ENCODE peak calls at places on chromosomes 6 and 20, in five cellular contexts. G is NCI-H2081, Z is HEK293T, R is IMR-90, V is occipital lobe. O is an unnamed sample.

GRCh38 chr20:61531553-61532345 is 279.7 kb downstream of the CDH4 start:
- DNase-seq in G (no peak), Z (no peak), R (peak), V (peak), O (no peak)

GRCh38 chr20:58102252-58102651 is 126.2 kb downstream of the ANKRD60 start:
- DNase-seq in Z (no peak), R (no peak), V (no peak), G (no peak), O (no peak)

GRCh38 chr6:134692008-134692407 is 257.9 kb downstream of the ALDH8A1 start:
- DNase-seq in R (no peak), G (no peak), V (no peak), Z (no peak), O (no peak)

GRCh38 chr20:12394786-12395185 is 477.1 kb downstream of the BTBD3 start:
- DNase-seq in R (no peak), Z (no peak), V (no peak), G (no peak), O (no peak)

GRCh38 chr20:24735263-24735662 is 213.8 kb upstream of the CST7 start:
- DNase-seq in Z (no peak), V (no peak), R (no peak), G (no peak), O (no peak)

GRCh38 chr6:87396595-87397392 is 11.0 kb upstream of the CFAP206 start:
- DNase-seq in V (no peak), G (no peak), R (no peak), Z (no peak), O (no peak)

GRCh38 chr6:136921521-136921935 is 573 bp upstream of the SLC35D3 start:
- DNase-seq in Z (peak), V (no peak), G (peak), R (no peak), O (no peak)

GRCh38 chr6:15322781-15323536 is 77.1 kb downstream of the JARID2 start:
- DNase-seq in Z (no peak), R (peak), V (no peak), G (no peak), O (no peak)

GRCh38 chr6:31575335-31575901 is at the start of gene TNF:
- DNase-seq in V (no peak), G (no peak), R (no peak), Z (no peak), O (no peak)

GRCh38 chr6:25987845-25988244 is 25.2 kb downstream of the TRIM38 start:
- DNase-seq in Z (no peak), G (no peak), R (no peak), V (no peak), O (no peak)

GRCh38 chr6:130997061-130997753 is 65.8 kb downstream of the EPB41L2 start:
- DNase-seq in V (no peak), R (peak), Z (no peak), G (no peak), O (no peak)

GRCh38 chr6:13307508-13307995 is 20.8 kb downstream of the TBC1D7 start:
- DNase-seq in R (peak), V (no peak), Z (no peak), G (no peak), O (no peak)

GRCh38 chr20:53939554-53940355 is 130.6 kb downstream of the BCAS1 start:
- DNase-seq in V (peak), G (peak), R (peak), Z (peak), O (peak)

GRCh38 chr6:166313255-166314070 is 5.3 kb upstream of the PRR18 start:
- DNase-seq in Z (peak), V (peak), R (peak), G (no peak), O (no peak)

GRCh38 chr6:54847799-54848597 is 1.4 kb downstream of the FAM83B start:
- DNase-seq in V (no peak), R (peak), Z (no peak), G (no peak), O (no peak)

GRCh38 chr20:48734104-48734749 is 93.6 kb downstream of the PREX1 start:
- DNase-seq in R (no peak), V (no peak), G (no peak), Z (no peak), O (no peak)

GRCh38 chr20:63530788-63531160 is 6.4 kb downstream of the PTK6 start:
- DNase-seq in Z (no peak), G (no peak), V (no peak), R (no peak), O (no peak)

GRCh38 chr20:24956001-24956761 is 7.1 kb downstream of the CST7 start:
- DNase-seq in Z (no peak), G (no peak), R (no peak), V (no peak), O (no peak)

GRCh38 chr6:72649032-72649984 is 27.4 kb downstream of the KCNQ5 start:
- DNase-seq in G (no peak), R (peak), Z (no peak), V (no peak), O (no peak)

GRCh38 chr6:52503344-52503747 is 73.5 kb downstream of the TRAM2 start:
- DNase-seq in V (no peak), R (no peak), G (no peak), Z (no peak), O (no peak)

GRCh38 chr6:106519460-106520394 is 109.6 kb downstream of the RTN4IP1 start:
- DNase-seq in V (no peak), G (no peak), R (peak), Z (no peak), O (peak)

GRCh38 chr6:28769626-28770402 is 154.0 kb downstream of the TRIM27 start:
- DNase-seq in R (peak), Z (no peak), V (no peak), G (no peak), O (no peak)

GRCh38 chr6:37083243-37084138 is 78.0 kb downstream of the FGD2 start:
- DNase-seq in Z (no peak), V (no peak), G (no peak), R (peak), O (peak)

GRCh38 chr6:90083891-90084290 is 189.6 kb downstream of the GJA10 start:
- DNase-seq in V (no peak), G (no peak), Z (no peak), R (no peak), O (peak)

GRCh38 chr6:156971153-156971882 is 194.1 kb downstream of the ARID1B start:
- DNase-seq in V (no peak), R (no peak), Z (no peak), G (no peak), O (no peak)

GRCh38 chr6:42984924-42985475 is 630 bp downstream of the PPP2R5D start:
- DNase-seq in V (no peak), G (no peak), R (no peak), Z (no peak), O (no peak)

GRCh38 chr6:108286366-108286765 is 8.5 kb upstream of the AFG1L start:
- DNase-seq in V (no peak), R (no peak), Z (no peak), G (no peak), O (no peak)

GRCh38 chr6:10278786-10279185 is 136.1 kb downstream of the TFAP2A start:
- DNase-seq in Z (no peak), G (no peak), V (no peak), R (no peak), O (no peak)

GRCh38 chr20:21490105-21490504 is 23.8 kb downstream of the NKX2-2 start:
- DNase-seq in G (no peak), Z (no peak), V (no peak), R (peak), O (no peak)

GRCh38 chr20:12927489-12927888 is 81.3 kb upstream of the SPTLC3 start:
- DNase-seq in R (peak), Z (no peak), G (no peak), V (no peak), O (no peak)